ENCODE peak calls at places on chromosome 5, in nine cellular contexts. S is HFF-Myc, W is AG10803, Y is fibroblast of pulmonary artery, V is tibial artery, A is HCT116, F is WERI-Rb-1, O is endothelial cell of umbilical vein, Z is DND-41. R is an unnamed sample.

GRCh38 chr5:105172918-105173317 is 1610.3 kb upstream of the NUDT12 start:
- DNase-seq in S (no peak), W (no peak), Y (no peak), V (no peak), A (no peak), F (no peak), O (no peak), Z (no peak), R (no peak)

GRCh38 chr5:157761690-157762611 is 18.4 kb downstream of the LSM11 start:
- DNase-seq in S (peak), W (peak), Y (peak), V (no peak), A (peak), F (peak), O (peak), Z (peak), R (no peak)

GRCh38 chr5:141192110-141192725 is at the start of gene PCDHB10:
- DNase-seq in S (no peak), W (peak), Y (peak), V (no peak), A (peak), F (peak), O (peak), Z (peak), R (no peak)

GRCh38 chr5:38921174-38921573 is 75.4 kb downstream of the OSMR start:
- DNase-seq in S (no peak), W (no peak), Y (no peak), V (no peak), A (no peak), F (no peak), O (peak), Z (no peak), R (no peak)

GRCh38 chr5:159448-160172 is 31.7 kb upstream of the LRRC14B start:
- DNase-seq in S (no peak), W (peak), Y (peak), V (no peak), A (no peak), F (no peak), O (no peak), Z (no peak), R (no peak)

GRCh38 chr5:15807248-15807647 is 307.3 kb downstream of the FBXL7 start:
- DNase-seq in S (no peak), W (peak), Y (no peak), V (no peak), A (no peak), F (no peak), O (no peak), Z (no peak), R (no peak)

GRCh38 chr5:83815661-83816060 is 95.0 kb upstream of the HAPLN1 start:
- DNase-seq in S (no peak), W (no peak), Y (no peak), V (no peak), A (no peak), F (no peak), O (no peak), Z (no peak), R (no peak)

GRCh38 chr5:134905246-134905996 is 490 bp downstream of the PCBD2 start:
- DNase-seq in S (peak), W (peak), Y (peak), V (peak), A (peak), F (no peak), O (peak), Z (peak), R (peak)

GRCh38 chr5:52334367-52334766 is 453.3 kb upstream of the ITGA1 start:
- DNase-seq in S (no peak), W (no peak), Y (no peak), V (no peak), A (no peak), F (peak), O (no peak), Z (no peak), R (no peak)

DNA sequence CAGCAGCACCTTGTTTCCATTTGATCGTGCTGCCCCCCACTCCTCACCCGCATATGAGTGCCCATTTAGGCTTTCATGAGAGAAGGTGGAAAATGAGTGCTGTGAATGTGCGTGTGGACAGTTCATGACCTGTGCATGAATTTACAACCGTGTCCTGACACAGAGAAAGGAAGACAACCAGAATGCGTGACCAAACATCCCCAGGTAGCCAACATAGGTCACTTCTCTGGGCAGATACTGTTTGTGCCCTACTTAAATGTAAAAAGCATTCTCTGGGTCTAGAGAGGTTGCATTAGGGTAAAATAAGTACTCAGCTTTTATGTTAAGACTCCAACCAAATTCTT is 346.8 kb upstream of the SLC30A5 start:
- DNase-seq in S (no peak), W (no peak), Y (no peak), V (no peak), A (no peak), F (no peak), O (no peak), Z (no peak), R (no peak)
- H3K4me3 ChIP-seq in S (no peak), W (no peak), Y (no peak), V (no peak), A (no peak), F (no peak), O (no peak), Z (no peak), R (no peak)

DNA sequence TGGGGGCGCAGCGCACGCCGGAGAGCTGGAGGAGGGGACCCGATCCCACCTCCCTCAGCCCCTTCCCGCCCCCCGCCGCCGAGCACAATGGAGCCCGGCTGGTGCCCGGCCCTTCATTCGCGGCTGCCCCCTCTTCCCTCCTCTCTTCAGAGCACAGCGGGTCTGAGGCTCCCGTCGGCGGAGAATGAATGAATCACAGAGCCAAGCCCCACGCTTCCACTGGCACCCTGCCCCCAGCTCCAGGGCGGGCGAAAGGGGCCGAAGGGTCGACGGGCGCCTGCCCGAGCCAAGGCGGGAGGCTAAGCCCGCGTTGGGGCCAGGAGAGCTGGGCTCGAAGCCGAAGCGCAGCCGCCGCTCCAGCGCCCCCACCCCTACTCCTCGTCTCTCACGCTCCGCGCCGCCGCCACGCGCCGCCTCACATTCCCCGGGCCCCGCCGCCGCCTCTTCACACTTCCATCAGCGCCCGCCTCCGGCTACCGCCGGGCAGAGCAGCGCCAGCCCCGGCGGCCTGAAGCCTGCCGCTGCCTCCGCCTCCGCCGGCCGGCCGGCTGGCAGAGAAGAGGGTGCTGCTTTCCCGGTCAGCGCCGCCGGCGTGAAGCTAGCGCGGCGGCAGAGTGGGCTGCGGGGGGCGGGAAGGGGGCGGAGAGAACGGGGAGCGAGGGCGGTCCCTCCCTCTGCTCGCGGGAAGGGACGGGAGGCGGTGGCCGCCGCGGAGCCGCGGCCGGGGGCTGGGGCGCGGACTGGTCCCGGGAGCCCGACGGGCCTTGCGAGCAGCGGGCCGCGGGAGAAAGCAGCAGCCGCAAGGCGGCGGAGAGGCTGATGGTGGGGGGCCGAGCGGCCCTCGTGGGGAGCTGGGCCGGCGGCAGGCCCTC is at the start of gene HOMER1:
- DNase-seq in S (no peak), W (peak), Y (peak), V (peak), A (peak), F (peak), O (peak), Z (peak), R (peak)
- TF ChIP-seq CTCF in S (no peak), W (no peak), Y (no peak), V (no peak), A (no peak), F (peak), O (no peak), Z (no peak), R (peak)

GRCh38 chr5:8457187-8458037 is 588.5 kb downstream of the MTRR start:
- DNase-seq in S (peak), W (peak), Y (peak), V (peak), A (no peak), F (peak), O (peak), Z (peak), R (peak)

GRCh38 chr5:8458038-8458383 is 589.1 kb downstream of the MTRR start:
- DNase-seq in S (no peak), W (peak), Y (peak), V (no peak), A (no peak), F (peak), O (peak), Z (no peak), R (no peak)

GRCh38 chr5:8462565-8462964 is 593.6 kb downstream of the MTRR start:
- DNase-seq in S (no peak), W (no peak), Y (no peak), V (no peak), A (no peak), F (no peak), O (no peak), Z (no peak), R (no peak)

GRCh38 chr5:8461543-8461942 is 592.6 kb downstream of the MTRR start:
- DNase-seq in S (no peak), W (no peak), Y (no peak), V (no peak), A (no peak), F (no peak), O (no peak), Z (no peak), R (no peak)

DNA sequence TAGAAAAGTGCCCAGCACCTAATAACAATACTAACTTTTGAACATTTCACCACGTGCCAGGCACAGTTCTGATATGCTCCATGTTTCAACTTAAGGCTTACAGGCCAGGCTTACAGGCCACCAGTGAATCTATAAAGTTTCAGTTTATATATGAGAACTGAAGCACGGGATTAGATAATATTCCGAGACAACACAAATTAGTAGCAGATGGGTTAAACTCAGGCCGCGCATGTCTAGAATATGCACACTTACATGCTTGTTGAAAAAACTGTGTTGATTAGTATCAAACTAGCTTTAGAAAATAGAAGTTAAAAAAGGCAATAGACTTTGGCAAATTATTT is 587.9 kb downstream of the MTRR start:
- DNase-seq in S (no peak), W (peak), Y (no peak), V (no peak), A (no peak), F (no peak), O (no peak), Z (no peak), R (no peak)
- H3K4me3 ChIP-seq in S (no peak), W (peak), Y (peak), V (peak), A (no peak), F (no peak), O (no peak), Z (peak), R (peak)

DNA sequence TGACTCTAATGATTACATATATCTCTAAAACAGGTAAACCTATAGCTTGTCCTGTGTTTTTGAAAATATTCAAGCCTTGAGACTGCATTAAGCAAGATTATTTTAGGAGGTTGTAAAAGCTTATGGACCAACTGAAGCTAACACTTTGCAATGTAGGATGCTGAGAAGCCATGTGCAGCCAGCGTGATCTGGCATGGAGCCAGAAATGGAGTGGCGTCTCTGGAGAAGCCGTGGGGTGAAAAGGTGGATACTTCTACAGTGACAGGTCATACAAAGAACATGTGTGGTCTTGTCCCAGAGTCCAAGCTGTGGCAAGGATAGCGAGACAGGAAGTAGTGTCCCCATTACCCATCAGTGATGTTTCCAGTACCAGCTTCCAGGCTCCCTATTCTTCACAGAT is 100.8 kb upstream of the CD180 start:
- DNase-seq in S (no peak), W (no peak), Y (no peak), V (no peak), A (no peak), F (no peak), O (no peak), Z (no peak), R (no peak)
- TF ChIP-seq CTCF in S (no peak), W (no peak), Y (no peak), V (no peak), A (no peak), F (no peak), O (no peak), Z (no peak), R (no peak)

R was measured in GM12864.